ENCODE peak calls at places on chromosomes 3 and 15, in nine cellular contexts. V is neural crest cell, T is fibroblast of pulmonary artery, R is AG04450, Q is B cell, O is fibroblast of lung, L is AG10803, B is AG09319, Z is heart right ventricle. C is an unnamed sample.

GRCh38 chr3:171953300-171954022 is 85.9 kb upstream of the FNDC3B start:
- DNase-seq in V (no peak), T (peak; percentile 36), R (no peak), Q (no peak), O (no peak), L (peak; percentile 25), B (no peak), Z (no peak), C (no peak)

GRCh38 chr15:54722342-54722986 is 474.3 kb downstream of the RSL24D1 start:
- DNase-seq in V (no peak), T (no peak), R (no peak), Q (no peak), O (no peak), L (no peak), B (no peak), Z (no peak), C (no peak)

GRCh38 chr3:151156618-151157216 is 46.3 kb downstream of the GPR171 start:
- DNase-seq in V (no peak), T (peak; percentile 74), R (peak; percentile 23), Q (peak; percentile 27), O (peak; percentile 68), L (peak; percentile 50), B (no peak), Z (no peak), C (peak; percentile 64)

GRCh38 chr3:184031187-184031792 is at the start of gene HTR3D:
- DNase-seq in V (no peak), T (no peak), R (no peak), Q (no peak), O (no peak), L (no peak), B (no peak), Z (no peak), C (no peak)

GRCh38 chr3:189355481-189356201 is 183.9 kb downstream of the TPRG1 start:
- DNase-seq in V (no peak), T (peak; percentile 60), R (peak; percentile 11), Q (no peak), O (peak; percentile 54), L (peak; percentile 65), B (peak; percentile 15), Z (no peak), C (no peak)

GRCh38 chr3:100645913-100646312 is 36.5 kb downstream of the ADGRG7 start:
- DNase-seq in V (no peak), T (no peak), R (no peak), Q (no peak), O (no peak), L (no peak), B (no peak), Z (no peak), C (no peak)

GRCh38 chr3:172065967-172066762 is 26.8 kb downstream of the FNDC3B start:
- DNase-seq in V (no peak), T (peak; percentile 66), R (no peak), Q (no peak), O (peak; percentile 32), L (peak; percentile 65), B (no peak), Z (no peak), C (no peak)

GRCh38 chr3:153043729-153044314 is 118.2 kb upstream of the RAP2B start:
- DNase-seq in V (no peak), T (peak; percentile 76), R (no peak), Q (no peak), O (peak; percentile 36), L (peak; percentile 50), B (no peak), Z (no peak), C (no peak)

GRCh38 chr3:11548721-11549131 is 95.0 kb downstream of the VGLL4 start:
- DNase-seq in V (no peak), T (peak; percentile 76), R (no peak), Q (no peak), O (peak; percentile 55), L (peak; percentile 78), B (no peak), Z (no peak), C (no peak)

GRCh38 chr15:69823223-69823907 is 274.4 kb downstream of the TLE3 start:
- DNase-seq in V (no peak), T (peak; percentile 21), R (no peak), Q (no peak), O (no peak), L (no peak), B (no peak), Z (no peak), C (no peak)

GRCh38 chr3:40169983-40170382 is 139.5 kb upstream of the EIF1B start:
- DNase-seq in V (no peak), T (no peak), R (no peak), Q (no peak), O (no peak), L (no peak), B (no peak), Z (no peak), C (peak; percentile 28)

GRCh38 chr3:197175503-197175902 is 122.9 kb downstream of the DLG1 start:
- DNase-seq in V (no peak), T (no peak), R (no peak), Q (no peak), O (no peak), L (peak; percentile 18), B (no peak), Z (no peak), C (no peak)

GRCh38 chr3:113274959-113275556 is 63.7 kb downstream of the BOC start:
- DNase-seq in V (no peak), T (no peak), R (no peak), Q (no peak), O (no peak), L (no peak), B (no peak), Z (no peak), C (no peak)

DNA sequence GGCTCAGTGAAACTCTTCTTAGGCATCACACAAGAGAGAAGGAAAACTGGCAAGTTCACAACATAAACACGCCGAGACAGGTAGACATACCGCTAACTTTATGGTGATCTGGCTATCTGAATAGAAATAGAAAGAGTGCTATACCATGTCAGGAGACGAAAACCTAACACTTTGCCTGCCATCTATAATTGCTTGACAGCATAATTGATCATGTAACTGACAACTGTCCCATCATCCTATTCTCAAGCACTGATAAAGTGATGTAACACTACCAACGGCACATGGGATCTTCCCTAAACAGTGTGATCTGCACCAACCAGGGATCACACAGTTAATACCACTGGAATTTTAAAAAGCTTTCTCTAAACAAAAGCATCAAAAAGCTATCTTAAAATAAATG is 270.9 kb upstream of the NSMCE3 start:
- DNase-seq in V (no peak), T (no peak), R (no peak), Q (no peak), O (no peak), L (no peak), B (no peak), Z (no peak), C (no peak)
- TF ChIP-seq CTCF in V (no peak), T (no peak), R (no peak), Q (no peak), O (no peak), L (no peak), B (no peak), Z (no peak), C (no peak)

DNA sequence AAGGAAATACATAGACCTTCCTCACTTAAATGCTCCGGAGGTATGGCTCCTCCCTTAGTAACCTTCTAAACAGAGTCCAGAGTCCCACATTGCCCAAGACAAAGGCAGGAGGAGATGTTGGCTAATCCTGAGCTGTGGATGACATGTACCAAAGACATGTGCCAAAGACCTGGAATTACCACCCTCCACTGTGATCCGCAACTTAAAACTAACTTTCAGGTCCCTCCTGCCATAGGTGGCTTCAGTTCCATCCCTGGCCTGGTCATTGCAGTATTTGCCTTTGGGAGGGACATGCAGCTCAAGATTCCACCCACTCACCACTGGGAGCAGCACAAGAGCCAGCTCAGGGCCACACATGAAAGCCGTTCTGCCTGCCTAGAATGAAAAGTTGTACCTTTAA is 28.0 kb downstream of the MYZAP start:
- DNase-seq in V (no peak), T (no peak), R (no peak), Q (no peak), O (no peak), L (no peak), B (no peak), Z (no peak), C (no peak)
- TF ChIP-seq CTCF in V (no peak), T (peak; percentile 2), R (no peak), Q (no peak), O (no peak), L (peak; percentile 10), B (no peak), Z (no peak), C (no peak)

DNA sequence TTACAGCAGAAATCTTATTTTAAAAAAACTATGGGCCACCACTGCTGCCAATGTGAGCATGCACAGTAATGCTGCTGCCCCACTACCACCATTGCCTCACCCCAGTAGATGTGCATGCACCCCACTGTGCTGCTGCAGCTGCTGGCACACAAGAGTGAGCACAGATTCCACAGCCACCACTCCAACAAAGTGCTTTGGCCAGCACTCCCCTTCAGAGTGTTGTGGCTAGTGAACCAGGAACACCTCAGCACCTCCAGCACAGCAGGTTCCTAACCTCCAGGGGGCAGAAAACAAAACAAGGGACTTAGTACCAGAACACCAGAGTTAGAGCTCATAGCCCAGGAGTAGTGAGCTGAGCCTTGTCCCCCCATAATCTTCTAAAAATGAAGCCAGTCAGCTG is 629.6 kb downstream of the PYDC2 start:
- DNase-seq in V (no peak), T (no peak), R (no peak), Q (no peak), O (no peak), L (no peak), B (no peak), Z (no peak), C (peak; percentile 21)
- TF ChIP-seq CTCF in V (no peak), T (no peak), R (no peak), Q (no peak), O (no peak), L (no peak), B (no peak), Z (no peak), C (peak; percentile 12)

GRCh38 chr15:66824374-66824773 is 122.3 kb downstream of the SMAD6 start:
- DNase-seq in V (no peak), T (no peak), R (no peak), Q (no peak), O (no peak), L (no peak), B (no peak), Z (no peak), C (no peak)

GRCh38 chr15:66825139-66825538 is 123.1 kb downstream of the SMAD6 start:
- DNase-seq in V (no peak), T (no peak), R (no peak), Q (no peak), O (no peak), L (no peak), B (no peak), Z (no peak), C (no peak)

GRCh38 chr15:66827039-66827697 is 125.1 kb downstream of the SMAD6 start:
- DNase-seq in V (no peak), T (no peak), R (no peak), Q (no peak), O (no peak), L (no peak), B (no peak), Z (no peak), C (no peak)

GRCh38 chr15:66826504-66826903 is 124.5 kb downstream of the SMAD6 start:
- DNase-seq in V (no peak), T (no peak), R (no peak), Q (no peak), O (no peak), L (no peak), B (no peak), Z (no peak), C (no peak)

DNA sequence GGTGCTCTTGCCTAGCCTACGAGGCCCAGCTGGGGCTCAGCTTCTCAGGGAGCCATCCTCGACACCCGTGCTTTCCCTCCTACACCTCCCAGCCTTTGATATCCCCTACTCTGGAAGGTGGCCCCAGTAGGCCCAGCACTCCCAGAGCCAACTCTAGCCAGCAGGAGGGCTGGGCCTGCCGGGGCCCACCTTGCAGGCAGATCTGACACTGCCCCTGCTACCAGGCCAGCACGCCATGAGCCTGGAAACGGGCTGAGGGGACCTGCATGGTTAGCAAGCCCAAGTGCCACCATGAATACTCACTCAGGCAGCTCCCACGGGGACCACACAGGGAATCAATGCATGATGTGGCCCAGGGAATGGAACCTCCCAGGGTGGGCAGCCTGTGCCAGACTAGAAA is 123.7 kb downstream of the SMAD6 start:
- DNase-seq in V (no peak), T (no peak), R (no peak), Q (no peak), O (no peak), L (no peak), B (no peak), Z (no peak), C (no peak)
- TF ChIP-seq CTCF in V (no peak), T (no peak), R (no peak), Q (no peak), O (no peak), L (no peak), B (no peak), Z (no peak), C (no peak)

C was measured in GM13976.